ENCODE peak calls at places on chromosomes 7 and 10, in six cellular contexts. O is GM12878, D is IMR-90, Y is HepG2, G is H1, X is K562. C is an unnamed sample.

GRCh38 chr7:99031496-99031895 is 112.4 kb downstream of the SMURF1 start:
- DNase-seq in O (no peak), D (no peak), Y (no peak), G (no peak), X (no peak), C (no peak)

GRCh38 chr10:117746541-117747195 is 204.1 kb downstream of the EMX2 start:
- DNase-seq in O (no peak), D (no peak), Y (no peak), G (no peak), X (no peak), C (no peak)

GRCh38 chr10:35940067-35940989 is 298.2 kb upstream of the FZD8 start:
- DNase-seq in O (no peak), D (peak), Y (no peak), G (peak), X (no peak), C (no peak)

GRCh38 chr10:100007239-100008141 is 2.3 kb downstream of the DNMBP start:
- DNase-seq in O (no peak), D (no peak), Y (no peak), G (no peak), X (no peak), C (no peak)

GRCh38 chr10:43222296-43222695 is 44.6 kb downstream of the RASGEF1A start:
- DNase-seq in O (no peak), D (no peak), Y (no peak), G (no peak), X (no peak), C (no peak)

GRCh38 chr10:5659702-5660528 is 6.5 kb downstream of the ASB13 start:
- DNase-seq in O (no peak), D (peak), Y (peak), G (no peak), X (no peak), C (no peak)

GRCh38 chr10:76071638-76072317 is 640.4 kb downstream of the LRMDA start:
- DNase-seq in O (no peak), D (no peak), Y (no peak), G (no peak), X (no peak), C (no peak)

GRCh38 chr10:92691591-92692084 is 1.9 kb downstream of the HHEX start:
- DNase-seq in O (no peak), D (no peak), Y (no peak), G (no peak), X (peak), C (no peak)

GRCh38 chr10:118471863-118472262 is 123.6 kb downstream of the PRLHR start:
- DNase-seq in O (no peak), D (peak), Y (no peak), G (no peak), X (no peak), C (no peak)

GRCh38 chr10:71770255-71770654 is 3.1 kb downstream of the VSIR start:
- DNase-seq in O (no peak), D (peak), Y (no peak), G (no peak), X (no peak), C (no peak)

GRCh38 chr10:6847561-6847960 is 267.5 kb upstream of the PRKCQ start:
- DNase-seq in O (no peak), D (no peak), Y (no peak), G (no peak), X (no peak), C (no peak)

GRCh38 chr7:77242068-77242467 is 42.4 kb upstream of the FGL2 start:
- DNase-seq in O (no peak), D (no peak), Y (no peak), G (no peak), X (no peak), C (no peak)

GRCh38 chr10:4825868-4826787 is at the start of gene AKR1E2:
- DNase-seq in O (no peak), D (peak), Y (no peak), G (peak), X (peak), C (peak)

GRCh38 chr10:77479586-77479985 is 158.0 kb downstream of the KCNMA1 start:
- DNase-seq in O (no peak), D (no peak), Y (no peak), G (no peak), X (no peak), C (no peak)

GRCh38 chr7:145957160-145957890 is 159.3 kb upstream of the CNTNAP2 start:
- DNase-seq in O (no peak), D (no peak), Y (no peak), G (no peak), X (no peak), C (no peak)

DNA sequence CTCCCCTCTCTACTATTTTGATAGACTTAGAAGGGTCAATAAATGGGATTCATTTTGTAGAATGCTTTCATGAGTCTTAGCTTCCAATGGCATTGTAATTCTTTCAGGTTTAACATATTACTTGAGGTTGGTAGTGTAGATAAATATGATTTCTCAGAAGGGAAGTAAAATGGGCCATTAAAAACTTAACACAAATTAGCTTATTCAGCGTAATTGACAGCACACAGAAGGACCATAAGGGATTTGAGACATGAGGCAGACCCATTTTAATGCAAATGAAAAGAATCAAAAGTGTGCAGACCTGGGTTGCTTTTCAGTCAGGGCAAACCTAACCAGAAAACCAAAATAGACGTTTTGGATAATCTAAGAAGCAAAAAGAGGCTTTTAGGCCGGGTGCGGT is 156.6 kb upstream of the CNTNAP2 start:
- DNase-seq in O (no peak), D (no peak), Y (no peak), G (no peak), X (no peak), C (no peak)
- H3K27ac ChIP-seq in O (no peak), D (no peak), Y (no peak), G (no peak), X (no peak), C (no peak)

GRCh38 chr7:46678421-46678820 is 757.3 kb upstream of the IGFBP3 start:
- DNase-seq in O (no peak), D (no peak), Y (no peak), G (no peak), X (no peak), C (no peak)

GRCh38 chr7:46680147-46680546 is 759.1 kb upstream of the IGFBP3 start:
- DNase-seq in O (no peak), D (peak), Y (no peak), G (no peak), X (no peak), C (no peak)

GRCh38 chr7:46681865-46682503 is 760.9 kb upstream of the IGFBP3 start:
- DNase-seq in O (no peak), D (no peak), Y (no peak), G (no peak), X (no peak), C (no peak)

GRCh38 chr7:46682841-46683624 is 762.0 kb upstream of the IGFBP3 start:
- DNase-seq in O (no peak), D (peak), Y (no peak), G (no peak), X (no peak), C (no peak)

DNA sequence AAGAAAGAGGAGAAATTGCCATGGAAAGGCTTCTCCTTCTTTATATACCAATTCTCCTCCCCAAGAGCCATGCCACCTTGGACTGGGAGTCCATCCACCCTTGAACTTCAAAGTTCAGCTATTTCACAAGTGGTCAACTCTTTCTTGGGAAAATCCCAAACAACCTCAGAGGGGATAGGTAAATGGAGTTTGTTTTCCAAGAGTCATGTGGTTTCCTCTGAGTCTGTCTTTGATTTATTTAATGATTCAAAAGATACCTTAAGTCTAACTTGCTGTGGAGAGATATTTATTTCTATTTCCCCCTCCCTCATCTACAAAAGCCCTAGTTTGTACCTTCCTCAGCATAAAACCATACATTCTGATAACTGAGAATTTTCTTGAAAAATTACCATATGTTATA is 758.6 kb upstream of the IGFBP3 start:
- DNase-seq in O (no peak), D (no peak), Y (no peak), G (no peak), X (no peak), C (no peak)
- TF ChIP-seq RFX5 in O (no peak), D (no peak), Y (no peak), G (no peak), X (no peak), C (no peak)

GRCh38 chr10:125132331-125132730 is 28.0 kb downstream of the CTBP2 start:
- DNase-seq in O (no peak), D (peak), Y (no peak), G (no peak), X (no peak), C (no peak)
- H3K27ac ChIP-seq in O (no peak), D (no peak), Y (no peak), G (no peak), X (no peak), C (no peak)

GRCh38 chr10:32273326-32273725 is 73.6 kb downstream of the EPC1 start:
- DNase-seq in O (no peak), D (no peak), Y (no peak), G (no peak), X (no peak), C (no peak)
- TF ChIP-seq RFX5 in O (no peak), D (no peak), Y (no peak), G (no peak), X (no peak), C (no peak)

GRCh38 chr7:47762746-47763062 is 180.8 kb upstream of the TNS3 start:
- DNase-seq in O (no peak), D (no peak), Y (no peak), G (no peak), X (no peak), C (no peak)

GRCh38 chr7:47757946-47758371 is 176.0 kb upstream of the TNS3 start:
- DNase-seq in O (no peak), D (peak), Y (no peak), G (no peak), X (no peak), C (no peak)

GRCh38 chr7:47758546-47758945 is 176.6 kb upstream of the TNS3 start:
- DNase-seq in O (no peak), D (peak), Y (no peak), G (no peak), X (no peak), C (no peak)

GRCh38 chr7:47762207-47762606 is 180.3 kb upstream of the TNS3 start:
- DNase-seq in O (no peak), D (no peak), Y (no peak), G (no peak), X (no peak), C (no peak)

DNA sequence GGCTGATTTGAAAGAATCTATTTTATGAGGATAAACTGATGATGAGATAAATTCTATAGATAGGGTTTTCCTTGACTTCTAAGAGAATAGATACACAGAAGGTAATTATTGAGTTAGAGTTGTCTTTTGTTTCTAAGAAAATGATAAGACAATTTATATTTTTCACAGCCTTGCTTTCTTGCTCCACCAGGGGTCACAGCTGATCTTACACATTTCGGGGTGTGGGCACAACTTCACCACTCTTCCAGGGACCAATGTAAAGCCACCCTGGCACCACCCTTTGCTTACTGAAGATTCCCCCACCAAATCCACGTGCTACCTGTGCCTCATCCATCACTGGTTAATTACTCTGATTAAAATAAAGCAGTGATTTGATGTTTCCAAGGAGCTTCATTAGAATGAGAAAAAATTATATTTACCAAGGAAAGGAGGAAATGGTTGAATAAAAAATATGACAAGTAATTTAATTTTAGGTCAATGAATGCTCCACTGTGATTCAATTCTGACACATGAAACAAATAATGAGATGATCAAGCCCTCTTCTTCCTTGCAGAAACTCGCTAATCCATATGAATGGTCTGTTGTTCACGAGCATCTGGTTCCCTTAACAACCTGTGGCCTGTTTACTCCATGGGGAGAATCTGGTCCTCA is 177.3 kb upstream of the TNS3 start:
- DNase-seq in O (no peak), D (no peak), Y (no peak), G (no peak), X (no peak), C (no peak)
- H3K27ac ChIP-seq in O (no peak), D (no peak), Y (no peak), G (no peak), X (no peak), C (peak)

C was measured in SK-N-SH.